ENCODE peak calls at places on chromosomes 1 and 21, in nine cellular contexts. One of them, this sample, is unnamed.

GRCh38 chr1:21651214-21652042 is 17.7 kb downstream of the RAP1GAP start:
- DNase-seq in H9: peak; percentile 73
- DNase-seq in endothelial cell of umbilical vein: no peak
- DNase-seq in SK-N-SH: peak; percentile 96
- DNase-seq in hepatocyte: peak; percentile 84
- DNase-seq in mesenchymal stem cell: no peak
- DNase-seq in mammary epithelial cell: peak; percentile 25
- DNase-seq in neural progenitor cell: peak; percentile 90
- DNase-seq in neuronal stem cell: peak; percentile 62
- DNase-seq in this sample: no peak

GRCh38 chr1:222521299-222522104 is 26.4 kb downstream of the HHIPL2 start:
- DNase-seq in hepatocyte: peak; percentile 55
- DNase-seq in neural progenitor cell: no peak
- DNase-seq in mesenchymal stem cell: no peak
- DNase-seq in endothelial cell of umbilical vein: no peak
- DNase-seq in H9: no peak
- DNase-seq in mammary epithelial cell: peak; percentile 80
- DNase-seq in neuronal stem cell: no peak
- DNase-seq in SK-N-SH: no peak
- DNase-seq in this sample: no peak

GRCh38 chr1:19639999-19640362 is 4.1 kb upstream of the NBL1 start:
- DNase-seq in neuronal stem cell: no peak
- DNase-seq in mammary epithelial cell: peak; percentile 67
- DNase-seq in neural progenitor cell: no peak
- DNase-seq in H9: no peak
- DNase-seq in SK-N-SH: no peak
- DNase-seq in mesenchymal stem cell: peak; percentile 51
- DNase-seq in hepatocyte: no peak
- DNase-seq in endothelial cell of umbilical vein: no peak
- DNase-seq in this sample: no peak

GRCh38 chr1:213987876-213988638 is at the start of gene PROX1:
- DNase-seq in endothelial cell of umbilical vein: peak; percentile 97
- DNase-seq in neural progenitor cell: peak; percentile 94
- DNase-seq in hepatocyte: peak; percentile 91
- DNase-seq in mammary epithelial cell: peak; percentile 68
- DNase-seq in SK-N-SH: peak; percentile 67
- DNase-seq in neuronal stem cell: peak; percentile 83
- DNase-seq in mesenchymal stem cell: peak; percentile 89
- DNase-seq in H9: peak; percentile 93
- DNase-seq in this sample: no peak

GRCh38 chr1:25098717-25099116 is 133.6 kb downstream of the SYF2 start:
- DNase-seq in mammary epithelial cell: no peak
- DNase-seq in endothelial cell of umbilical vein: no peak
- DNase-seq in SK-N-SH: no peak
- DNase-seq in mesenchymal stem cell: no peak
- DNase-seq in neural progenitor cell: no peak
- DNase-seq in neuronal stem cell: no peak
- DNase-seq in H9: no peak
- DNase-seq in hepatocyte: no peak
- DNase-seq in this sample: no peak

GRCh38 chr1:41738010-41738409 is 180.7 kb downstream of the HIVEP3 start:
- DNase-seq in neural progenitor cell: no peak
- DNase-seq in SK-N-SH: no peak
- DNase-seq in mammary epithelial cell: no peak
- DNase-seq in H9: no peak
- DNase-seq in mesenchymal stem cell: no peak
- DNase-seq in endothelial cell of umbilical vein: no peak
- DNase-seq in hepatocyte: no peak
- DNase-seq in neuronal stem cell: no peak
- DNase-seq in this sample: no peak

GRCh38 chr1:24294228-24294672 is 24.9 kb upstream of the GRHL3 start:
- DNase-seq in neuronal stem cell: no peak
- DNase-seq in mesenchymal stem cell: peak; percentile 99
- DNase-seq in mammary epithelial cell: peak; percentile 98
- DNase-seq in hepatocyte: peak; percentile 60
- DNase-seq in neural progenitor cell: no peak
- DNase-seq in SK-N-SH: no peak
- DNase-seq in endothelial cell of umbilical vein: peak; percentile 65
- DNase-seq in H9: no peak
- DNase-seq in this sample: no peak

GRCh38 chr1:4172659-4173599 is 272.9 kb upstream of the C1orf174 start:
- DNase-seq in neuronal stem cell: no peak
- DNase-seq in neural progenitor cell: peak; percentile 40
- DNase-seq in SK-N-SH: peak; percentile 44
- DNase-seq in mesenchymal stem cell: no peak
- DNase-seq in mammary epithelial cell: no peak
- DNase-seq in hepatocyte: no peak
- DNase-seq in endothelial cell of umbilical vein: no peak
- DNase-seq in H9: peak; percentile 30
- DNase-seq in this sample: peak; percentile 59

GRCh38 chr1:25135903-25136302 is 96.4 kb downstream of the SYF2 start:
- DNase-seq in mesenchymal stem cell: no peak
- DNase-seq in SK-N-SH: no peak
- DNase-seq in H9: no peak
- DNase-seq in neural progenitor cell: no peak
- DNase-seq in mammary epithelial cell: no peak
- DNase-seq in hepatocyte: no peak
- DNase-seq in endothelial cell of umbilical vein: no peak
- DNase-seq in neuronal stem cell: no peak
- DNase-seq in this sample: no peak

GRCh38 chr21:43957629-43958362 is 54.3 kb upstream of the TRAPPC10 start:
- DNase-seq in neuronal stem cell: no peak
- DNase-seq in hepatocyte: no peak
- DNase-seq in endothelial cell of umbilical vein: no peak
- DNase-seq in neural progenitor cell: no peak
- DNase-seq in mesenchymal stem cell: no peak
- DNase-seq in SK-N-SH: no peak
- DNase-seq in H9: no peak
- DNase-seq in mammary epithelial cell: no peak
- DNase-seq in this sample: no peak

GRCh38 chr1:99851850-99852454 is 1.8 kb downstream of the AGL start:
- DNase-seq in neuronal stem cell: no peak
- DNase-seq in H9: no peak
- DNase-seq in neural progenitor cell: no peak
- DNase-seq in mammary epithelial cell: no peak
- DNase-seq in hepatocyte: no peak
- DNase-seq in SK-N-SH: no peak
- DNase-seq in mesenchymal stem cell: no peak
- DNase-seq in endothelial cell of umbilical vein: no peak
- DNase-seq in this sample: no peak

GRCh38 chr1:202233824-202234223 is 40.2 kb downstream of the LGR6 start:
- DNase-seq in mesenchymal stem cell: no peak
- DNase-seq in neural progenitor cell: no peak
- DNase-seq in endothelial cell of umbilical vein: no peak
- DNase-seq in mammary epithelial cell: no peak
- DNase-seq in H9: no peak
- DNase-seq in hepatocyte: no peak
- DNase-seq in neuronal stem cell: no peak
- DNase-seq in SK-N-SH: no peak
- DNase-seq in this sample: no peak

GRCh38 chr21:44836666-44837471 is 19.0 kb upstream of the SUMO3 start:
- DNase-seq in hepatocyte: peak; percentile 77
- DNase-seq in H9: no peak
- DNase-seq in SK-N-SH: no peak
- DNase-seq in endothelial cell of umbilical vein: no peak
- DNase-seq in mammary epithelial cell: peak; percentile 32
- DNase-seq in neural progenitor cell: no peak
- DNase-seq in mesenchymal stem cell: peak; percentile 67
- DNase-seq in neuronal stem cell: no peak
- DNase-seq in this sample: no peak

GRCh38 chr21:18369115-18369514 is 34.5 kb downstream of the TMPRSS15 start:
- DNase-seq in neuronal stem cell: peak; percentile 9
- DNase-seq in hepatocyte: peak; percentile 34
- DNase-seq in H9: no peak
- DNase-seq in mesenchymal stem cell: peak; percentile 46
- DNase-seq in mammary epithelial cell: no peak
- DNase-seq in neural progenitor cell: peak; percentile 61
- DNase-seq in endothelial cell of umbilical vein: peak; percentile 1
- DNase-seq in SK-N-SH: peak; percentile 15
- DNase-seq in this sample: no peak

GRCh38 chr1:35808376-35809155 is 750 bp downstream of the AGO4 start:
- DNase-seq in H9: peak; percentile 33
- DNase-seq in endothelial cell of umbilical vein: peak; percentile 54
- DNase-seq in SK-N-SH: peak; percentile 80
- DNase-seq in neural progenitor cell: peak; percentile 43
- DNase-seq in neuronal stem cell: peak; percentile 6
- DNase-seq in hepatocyte: peak; percentile 41
- DNase-seq in mammary epithelial cell: peak; percentile 25
- DNase-seq in mesenchymal stem cell: peak; percentile 42
- DNase-seq in this sample: peak; percentile 33

DNA sequence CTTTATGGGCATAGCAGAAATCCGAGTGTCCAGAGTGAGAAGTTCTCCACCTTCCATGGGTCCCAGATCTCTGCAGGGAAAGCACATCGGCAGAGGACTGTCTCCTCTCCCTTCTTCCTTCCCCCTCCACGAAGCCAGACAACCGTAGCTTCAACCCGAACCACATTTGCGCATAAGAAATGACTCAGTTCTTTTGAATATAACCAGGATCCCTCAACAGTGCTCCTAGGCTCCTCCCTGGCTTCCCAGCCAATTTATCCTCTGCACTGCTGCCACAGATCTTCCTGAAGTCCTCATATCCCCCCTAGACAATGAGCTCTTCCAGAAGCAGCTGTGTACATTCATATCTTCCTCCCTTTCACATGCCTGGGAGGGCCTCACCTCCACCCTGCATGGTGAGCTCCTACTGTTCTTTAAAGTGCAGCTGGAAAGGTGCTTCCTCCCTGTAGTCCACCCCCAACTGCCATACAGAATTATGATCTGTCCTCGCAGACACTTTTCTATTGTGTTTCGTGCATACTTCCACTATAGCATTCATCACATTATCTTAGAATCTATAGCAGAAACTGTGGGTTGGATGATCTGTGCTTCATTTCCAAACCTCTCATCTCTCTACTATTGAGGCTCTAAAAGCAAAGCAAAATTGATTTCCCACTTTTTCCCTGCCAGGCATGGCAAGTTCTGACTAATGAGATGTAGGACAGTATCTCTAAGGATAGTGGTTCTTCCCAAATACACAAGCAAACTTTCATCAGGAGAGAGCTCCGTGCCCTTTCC is 179.3 kb upstream of the HMGB4 start:
- DNase-seq in mesenchymal stem cell: no peak
- DNase-seq in neural progenitor cell: no peak
- DNase-seq in H9: no peak
- DNase-seq in neuronal stem cell: no peak
- DNase-seq in endothelial cell of umbilical vein: no peak
- DNase-seq in mammary epithelial cell: no peak
- DNase-seq in hepatocyte: no peak
- DNase-seq in SK-N-SH: peak; percentile 47
- DNase-seq in this sample: no peak
- H2AFZ ChIP-seq in mesenchymal stem cell: no peak overlapping the region
- H2AFZ ChIP-seq in neural progenitor cell: no peak overlapping the region
- H2AFZ ChIP-seq in H9: no peak overlapping the region
- H2AFZ ChIP-seq in neuronal stem cell: no peak overlapping the region
- H2AFZ ChIP-seq in endothelial cell of umbilical vein: no peak overlapping the region
- H2AFZ ChIP-seq in mammary epithelial cell: no peak overlapping the region
- H2AFZ ChIP-seq in hepatocyte: no peak overlapping the region
- H2AFZ ChIP-seq in SK-N-SH: no peak overlapping the region
- H2AFZ ChIP-seq in this sample: no peak overlapping the region

DNA sequence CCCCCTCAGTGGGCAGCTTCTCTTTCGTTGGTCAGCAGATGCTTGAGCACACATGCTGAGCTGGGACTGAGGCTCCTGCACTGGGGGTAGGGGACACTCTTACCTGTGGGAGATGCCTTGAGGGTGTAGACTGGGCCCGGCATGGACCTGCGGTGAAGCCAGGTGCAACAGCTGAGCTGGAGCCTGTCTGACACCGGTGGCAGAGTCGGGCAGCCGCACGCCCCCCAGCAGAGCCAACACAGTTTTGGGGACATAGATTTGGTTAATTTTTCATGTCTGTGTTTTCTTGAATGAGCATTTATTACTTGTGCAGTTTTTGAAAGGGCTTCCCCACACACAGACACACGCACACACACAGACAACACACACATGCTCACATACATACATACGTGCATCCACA is 5.9 kb upstream of the HES5 start:
- DNase-seq in neuronal stem cell: no peak
- DNase-seq in mesenchymal stem cell: no peak
- DNase-seq in hepatocyte: no peak
- DNase-seq in endothelial cell of umbilical vein: no peak
- DNase-seq in neural progenitor cell: no peak
- DNase-seq in SK-N-SH: no peak
- DNase-seq in mammary epithelial cell: no peak
- DNase-seq in H9: no peak
- DNase-seq in this sample: no peak
- H3K27me3 ChIP-seq in neuronal stem cell: peaks cover 6% of the 10 kb centered on the region
- H3K27me3 ChIP-seq in mesenchymal stem cell: peaks cover 85% of the 10 kb centered on the region
- H3K27me3 ChIP-seq in hepatocyte: peaks cover 19% of the 10 kb centered on the region
- H3K27me3 ChIP-seq in endothelial cell of umbilical vein: peaks cover 8% of the 10 kb centered on the region
- H3K27me3 ChIP-seq in neural progenitor cell: peaks cover 97% of the 10 kb centered on the region
- H3K27me3 ChIP-seq in SK-N-SH: peaks cover 1% of the 10 kb centered on the region
- H3K27me3 ChIP-seq in mammary epithelial cell: no peaks in the 10 kb centered on the region
- H3K27me3 ChIP-seq in H9: peaks cover 14% of the 10 kb centered on the region
- H3K27me3 ChIP-seq in this sample: peaks cover 5% of the 10 kb centered on the region

DNA sequence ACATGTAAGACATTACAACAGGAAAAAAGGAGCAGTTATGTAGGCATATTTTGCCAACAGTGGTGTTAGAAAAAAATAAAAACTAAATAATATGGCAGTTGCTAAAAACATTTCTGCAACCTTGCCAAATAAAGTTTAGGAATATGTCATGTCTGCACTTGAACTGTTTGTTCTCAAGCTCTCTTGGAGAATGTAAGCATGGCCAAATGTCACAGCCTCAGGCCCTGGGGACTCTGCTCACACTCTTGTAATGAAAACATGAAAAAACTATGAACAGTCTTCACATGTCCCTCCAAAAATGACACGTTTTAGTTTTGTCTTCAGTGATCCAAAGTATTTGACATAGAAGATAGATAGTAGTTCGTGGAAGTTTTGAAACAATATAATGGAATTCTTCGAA is 753.3 kb downstream of the LTN1 start:
- DNase-seq in neural progenitor cell: no peak
- DNase-seq in mesenchymal stem cell: peak; percentile 27
- DNase-seq in hepatocyte: no peak
- DNase-seq in neuronal stem cell: no peak
- DNase-seq in H9: no peak
- DNase-seq in SK-N-SH: no peak
- DNase-seq in endothelial cell of umbilical vein: no peak
- DNase-seq in mammary epithelial cell: no peak
- DNase-seq in this sample: no peak
- H2AFZ ChIP-seq in neural progenitor cell: no peak overlapping the region
- H2AFZ ChIP-seq in mesenchymal stem cell: no peak overlapping the region
- H2AFZ ChIP-seq in hepatocyte: no peak overlapping the region
- H2AFZ ChIP-seq in neuronal stem cell: no peak overlapping the region
- H2AFZ ChIP-seq in H9: no peak overlapping the region
- H2AFZ ChIP-seq in SK-N-SH: no peak overlapping the region
- H2AFZ ChIP-seq in endothelial cell of umbilical vein: no peak overlapping the region
- H2AFZ ChIP-seq in mammary epithelial cell: no peak overlapping the region
- H2AFZ ChIP-seq in this sample: no peak overlapping the region

GRCh38 chr1:7227654-7228053 is 442.4 kb downstream of the CAMTA1 start:
- DNase-seq in hepatocyte: no peak
- DNase-seq in SK-N-SH: no peak
- DNase-seq in neural progenitor cell: no peak
- DNase-seq in mesenchymal stem cell: no peak
- DNase-seq in H9: no peak
- DNase-seq in endothelial cell of umbilical vein: no peak
- DNase-seq in neuronal stem cell: no peak
- DNase-seq in mammary epithelial cell: no peak
- DNase-seq in this sample: no peak
- H3K27me3 ChIP-seq in hepatocyte: no peaks in the 10 kb centered on the region
- H3K27me3 ChIP-seq in SK-N-SH: no peaks in the 10 kb centered on the region
- H3K27me3 ChIP-seq in neural progenitor cell: no peaks in the 10 kb centered on the region
- H3K27me3 ChIP-seq in mesenchymal stem cell: no peaks in the 10 kb centered on the region
- H3K27me3 ChIP-seq in H9: no peaks in the 10 kb centered on the region
- H3K27me3 ChIP-seq in endothelial cell of umbilical vein: no peaks in the 10 kb centered on the region
- H3K27me3 ChIP-seq in neuronal stem cell: no peaks in the 10 kb centered on the region
- H3K27me3 ChIP-seq in mammary epithelial cell: no peaks in the 10 kb centered on the region
- H3K27me3 ChIP-seq in this sample: no peaks in the 10 kb centered on the region

GRCh38 chr21:37223804-37224345 is 43.3 kb downstream of the VPS26C start:
- DNase-seq in neural progenitor cell: no peak
- DNase-seq in mammary epithelial cell: no peak
- DNase-seq in H9: no peak
- DNase-seq in mesenchymal stem cell: no peak
- DNase-seq in endothelial cell of umbilical vein: no peak
- DNase-seq in SK-N-SH: no peak
- DNase-seq in hepatocyte: no peak
- DNase-seq in neuronal stem cell: no peak
- DNase-seq in this sample: no peak
- H2AFZ ChIP-seq in neural progenitor cell: no peak overlapping the region
- H2AFZ ChIP-seq in mammary epithelial cell: no peak overlapping the region
- H2AFZ ChIP-seq in H9: no peak overlapping the region
- H2AFZ ChIP-seq in mesenchymal stem cell: no peak overlapping the region
- H2AFZ ChIP-seq in endothelial cell of umbilical vein: no peak overlapping the region
- H2AFZ ChIP-seq in SK-N-SH: no peak overlapping the region
- H2AFZ ChIP-seq in hepatocyte: no peak overlapping the region
- H2AFZ ChIP-seq in neuronal stem cell: no peak overlapping the region
- H2AFZ ChIP-seq in this sample: no peak overlapping the region